ENCODE peak calls at places on chromosome 9, in nine cellular contexts. P is cerebellar nuclear complex; H is SK-N-SH; V is breast epithelium; J is AG08395; K is activated T-helper 1 cell treated with anti-CD3 and anti-CD28 coated beads, Interleukin-2, amount 50 U/mL, for 16 hours; A is ecto neural progenitor cell; N is activated T-cell treated with anti-CD3 and anti-CD28 coated beads, Interleukin-2, amount 50 U/mL, for 72 hours; C is left ventricle myocardium inferior. T is an unnamed sample.

GRCh38 chr9:114619205-114619758 is 8.2 kb downstream of the TMEM268 start:
- DNase-seq in P (no peak), H (no peak), V (no peak), J (no peak), K (no peak), A (no peak), N (no peak), C (no peak), T (peak; percentile 83)

GRCh38 chr9:29656641-29657406 is 2083.5 kb upstream of the C9orf72 start:
- DNase-seq in P (no peak), H (no peak), V (no peak), J (no peak), K (no peak), A (no peak), N (no peak), C (no peak), T (peak; percentile 2)

GRCh38 chr9:18821794-18822193 is 211.2 kb downstream of the SAXO1 start:
- DNase-seq in P (no peak), H (no peak), V (no peak), J (no peak), K (no peak), A (no peak), N (no peak), C (no peak), T (no peak)

GRCh38 chr9:100027543-100027942 is 71.3 kb downstream of the ERP44 start:
- DNase-seq in P (no peak), H (no peak), V (no peak), J (no peak), K (no peak), A (no peak), N (no peak), C (no peak), T (no peak)

GRCh38 chr9:136231478-136232297 is 13.9 kb downstream of the QSOX2 start:
- DNase-seq in P (no peak), H (no peak), V (no peak), J (no peak), K (no peak), A (no peak), N (peak; percentile 41), C (no peak), T (peak; percentile 24)

GRCh38 chr9:69936427-69936826 is 107.2 kb upstream of the MAMDC2 start:
- DNase-seq in P (no peak), H (no peak), V (no peak), J (peak; percentile 12), K (no peak), A (no peak), N (no peak), C (no peak), T (no peak)

GRCh38 chr9:107925756-107926297 is 436.3 kb upstream of the KLF4 start:
- DNase-seq in P (no peak), H (no peak), V (no peak), J (no peak), K (no peak), A (no peak), N (no peak), C (no peak), T (no peak)

GRCh38 chr9:14068690-14069089 is 245.3 kb downstream of the NFIB start:
- DNase-seq in P (no peak), H (no peak), V (no peak), J (no peak), K (no peak), A (no peak), N (no peak), C (no peak), T (no peak)

GRCh38 chr9:34380511-34381315 is 4.0 kb upstream of the MYORG start:
- DNase-seq in P (no peak), H (peak; percentile 94), V (no peak), J (peak; percentile 94), K (peak; percentile 62), A (peak; percentile 87), N (peak; percentile 82), C (peak; percentile 84), T (peak; percentile 82)

GRCh38 chr9:116112236-116112635 is 41.4 kb upstream of the PAPPA start:
- DNase-seq in P (no peak), H (no peak), V (no peak), J (no peak), K (no peak), A (no peak), N (no peak), C (no peak), T (no peak)

GRCh38 chr9:29214702-29215248 is 1641.5 kb upstream of the C9orf72 start:
- DNase-seq in P (no peak), H (peak; percentile 29), V (no peak), J (no peak), K (no peak), A (peak; percentile 57), N (no peak), C (no peak), T (no peak)

GRCh38 chr9:124782661-124783574 is 6.0 kb downstream of the OLFML2A start:
- DNase-seq in P (no peak), H (no peak), V (peak; percentile 16), J (no peak), K (no peak), A (no peak), N (no peak), C (no peak), T (no peak)

GRCh38 chr9:96022445-96023031 is 147.0 kb downstream of the ERCC6L2 start:
- DNase-seq in P (no peak), H (peak; percentile 54), V (no peak), J (no peak), K (no peak), A (peak; percentile 67), N (peak; percentile 60), C (no peak), T (no peak)

GRCh38 chr9:86141843-86142242 is 42.5 kb upstream of the GOLM1 start:
- DNase-seq in P (no peak), H (no peak), V (no peak), J (no peak), K (no peak), A (no peak), N (no peak), C (no peak), T (no peak)

GRCh38 chr9:34049630-34050384 is 1.1 kb upstream of the UBAP2 start:
- DNase-seq in P (no peak), H (peak; percentile 21), V (no peak), J (no peak), K (no peak), A (peak; percentile 44), N (no peak), C (no peak), T (no peak)

GRCh38 chr9:81661339-81661738 is 28.0 kb downstream of the TLE1 start:
- DNase-seq in P (no peak), H (no peak), V (no peak), J (no peak), K (no peak), A (no peak), N (no peak), C (no peak), T (no peak)

GRCh38 chr9:88905506-88905905 is 85.8 kb upstream of the S1PR3 start:
- DNase-seq in P (no peak), H (no peak), V (no peak), J (no peak), K (no peak), A (no peak), N (no peak), C (no peak), T (no peak)

GRCh38 chr9:106526805-106527204 is 336.2 kb upstream of the ZNF462 start:
- DNase-seq in P (no peak), H (no peak), V (no peak), J (no peak), K (no peak), A (no peak), N (no peak), C (no peak), T (no peak)

GRCh38 chr9:134585746-134586706 is 55.6 kb upstream of the COL5A1 start:
- DNase-seq in P (no peak), H (no peak), V (peak; percentile 14), J (peak; percentile 95), K (no peak), A (peak; percentile 44), N (no peak), C (no peak), T (peak; percentile 20)

GRCh38 chr9:32581512-32582143 is 8.7 kb upstream of the NDUFB6 start:
- DNase-seq in P (no peak), H (peak; percentile 60), V (no peak), J (peak; percentile 38), K (no peak), A (no peak), N (peak; percentile 15), C (no peak), T (no peak)

GRCh38 chr9:18542837-18543405 is 69.0 kb downstream of the ADAMTSL1 start:
- DNase-seq in P (no peak), H (peak; percentile 19), V (no peak), J (peak; percentile 59), K (no peak), A (no peak), N (no peak), C (no peak), T (no peak)

GRCh38 chr9:125431741-125432271 is 170.2 kb downstream of the GAPVD1 start:
- DNase-seq in P (no peak), H (peak; percentile 49), V (no peak), J (no peak), K (no peak), A (peak; percentile 46), N (no peak), C (no peak), T (no peak)

GRCh38 chr9:16593746-16594145 is 276.7 kb downstream of the BNC2 start:
- DNase-seq in P (no peak), H (no peak), V (no peak), J (no peak), K (no peak), A (no peak), N (no peak), C (no peak), T (no peak)

GRCh38 chr9:127185181-127185580 is 62.7 kb upstream of the ANGPTL2 start:
- DNase-seq in P (no peak), H (no peak), V (no peak), J (no peak), K (no peak), A (no peak), N (no peak), C (no peak), T (no peak)

GRCh38 chr9:109972026-109973005 is 192.3 kb downstream of the PALM2AKAP2 start:
- DNase-seq in P (no peak), H (no peak), V (no peak), J (no peak), K (no peak), A (peak; percentile 32), N (peak; percentile 45), C (no peak), T (no peak)

GRCh38 chr9:133991211-133991921 is 758 bp downstream of the VAV2 start:
- DNase-seq in P (no peak), H (peak; percentile 69), V (no peak), J (no peak), K (no peak), A (no peak), N (peak; percentile 18), C (no peak), T (peak; percentile 89)

GRCh38 chr9:81431662-81432061 is 257.7 kb downstream of the TLE1 start:
- DNase-seq in P (no peak), H (no peak), V (no peak), J (peak; percentile 93), K (no peak), A (no peak), N (no peak), C (no peak), T (no peak)

GRCh38 chr9:114002271-114002985 is 75.7 kb downstream of the AMBP start:
- DNase-seq in P (no peak), H (no peak), V (peak; percentile 8), J (no peak), K (no peak), A (peak; percentile 23), N (no peak), C (no peak), T (peak; percentile 8)

GRCh38 chr9:125233678-125234077 is 7.5 kb downstream of the HSPA5 start:
- DNase-seq in P (no peak), H (no peak), V (no peak), J (peak; percentile 90), K (no peak), A (no peak), N (no peak), C (no peak), T (no peak)

GRCh38 chr9:131943397-131943796 is 136.3 kb downstream of the MED27 start:
- DNase-seq in P (no peak), H (no peak), V (no peak), J (no peak), K (no peak), A (no peak), N (no peak), C (no peak), T (no peak)